ENCODE peak calls at places on chromosomes 6 and 20, in seven cellular contexts. C is dorsolateral prefrontal cortex; S is CD8-positive, alpha-beta memory T cell; Y is colonic mucosa; U is brain microvascular endothelial cell; F is fibroblast of lung; R is IMR-90. Z is an unnamed sample.

GRCh38 chr6:87914637-87915395 is 132.8 kb upstream of the SPACA1 start:
- DNase-seq in C (no peak), S (no peak), Y (no peak), U (peak), F (no peak), R (peak), Z (no peak)

GRCh38 chr6:151001387-151002063 is 136.0 kb downstream of the MTHFD1L start:
- DNase-seq in C (no peak), S (no peak), Y (no peak), U (no peak), F (no peak), R (no peak), Z (no peak)

GRCh38 chr6:26304213-26305096 is 60.5 kb upstream of the BTN3A2 start:
- DNase-seq in C (no peak), S (peak), Y (peak), U (peak), F (peak), R (peak), Z (peak)

GRCh38 chr6:85672050-85672449 is 29.4 kb upstream of the SYNCRIP start:
- DNase-seq in C (no peak), S (no peak), Y (no peak), U (no peak), F (no peak), R (no peak), Z (no peak)

GRCh38 chr6:160028487-160029275 is 59.8 kb downstream of the IGF2R start:
- DNase-seq in C (no peak), S (peak), Y (no peak), U (no peak), F (no peak), R (no peak), Z (no peak)

GRCh38 chr20:40563296-40563950 is 125.6 kb downstream of the MAFB start:
- DNase-seq in C (no peak), S (no peak), Y (peak), U (peak), F (peak), R (no peak), Z (peak)

GRCh38 chr20:43198607-43199006 is 8.9 kb upstream of the PTPRT start:
- DNase-seq in C (no peak), S (no peak), Y (no peak), U (no peak), F (no peak), R (no peak), Z (no peak)

GRCh38 chr6:137661601-137662000 is 167.4 kb upstream of the OLIG3 start:
- DNase-seq in C (no peak), S (peak), Y (peak), U (no peak), F (peak), R (peak), Z (no peak)

GRCh38 chr6:151962246-151962846 is 154.9 kb downstream of the ESR1 start:
- DNase-seq in C (no peak), S (peak), Y (no peak), U (peak), F (no peak), R (no peak), Z (no peak)

GRCh38 chr6:14066782-14067406 is 50.7 kb upstream of the CD83 start:
- DNase-seq in C (no peak), S (peak), Y (no peak), U (peak), F (peak), R (peak), Z (peak)

DNA sequence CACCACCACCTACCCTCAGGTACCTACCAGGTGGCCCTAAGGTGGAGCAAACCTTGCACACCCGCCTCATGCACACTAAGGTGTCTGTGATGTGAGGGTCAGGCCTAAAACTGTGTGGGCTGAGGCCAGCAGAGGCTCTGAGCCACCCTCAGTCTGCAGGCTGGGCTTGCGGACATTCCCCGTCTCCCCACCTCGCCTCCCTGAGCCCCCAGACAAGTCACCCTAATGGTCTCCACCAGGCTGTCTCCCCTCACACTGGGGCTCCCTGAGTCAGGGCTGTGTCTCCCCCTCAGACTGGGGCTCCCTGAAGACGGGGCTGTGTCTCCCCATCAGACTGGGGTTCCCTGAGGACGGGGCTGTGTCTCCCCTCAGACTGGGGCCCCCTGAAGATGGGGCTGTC is 12.5 kb downstream of the PRPH2 start:
- DNase-seq in C (no peak), S (no peak), Y (no peak), U (no peak), F (no peak), R (no peak), Z (no peak)
- H3K27ac ChIP-seq in C (no peak), S (no peak), Y (no peak), U (no peak), F (no peak), R (no peak), Z (no peak)

DNA sequence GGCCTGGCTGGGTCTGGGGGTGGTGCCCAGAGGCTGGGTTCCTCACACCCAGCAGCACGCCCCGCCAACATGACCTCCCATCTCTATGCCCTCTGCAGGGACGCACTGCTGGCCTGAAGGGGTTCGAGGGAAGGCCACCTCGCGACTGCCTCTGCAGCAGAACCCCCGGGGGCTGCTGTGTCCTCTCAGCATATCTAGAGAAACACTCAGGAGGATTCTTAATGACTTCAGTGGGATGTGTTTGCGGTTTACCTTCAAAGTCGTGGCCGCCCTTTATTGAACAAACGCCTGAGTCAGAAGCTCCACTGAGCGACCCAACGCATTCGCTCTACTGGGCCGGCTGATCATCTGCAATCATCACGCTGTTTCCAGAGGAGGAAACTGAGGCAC is 54.8 kb upstream of the GATA5 start:
- DNase-seq in C (no peak), S (no peak), Y (no peak), U (no peak), F (no peak), R (no peak), Z (no peak)
- H3K27ac ChIP-seq in C (no peak), S (peak), Y (no peak), U (no peak), F (no peak), R (no peak), Z (no peak)

GRCh38 chr6:157305676-157306653 is 17.4 kb downstream of the TMEM242 start:
- DNase-seq in C (no peak), S (no peak), Y (no peak), U (no peak), F (no peak), R (no peak), Z (no peak)
- H3K27ac ChIP-seq in C (no peak), S (no peak), Y (peak), U (no peak), F (no peak), R (no peak), Z (peak)

DNA sequence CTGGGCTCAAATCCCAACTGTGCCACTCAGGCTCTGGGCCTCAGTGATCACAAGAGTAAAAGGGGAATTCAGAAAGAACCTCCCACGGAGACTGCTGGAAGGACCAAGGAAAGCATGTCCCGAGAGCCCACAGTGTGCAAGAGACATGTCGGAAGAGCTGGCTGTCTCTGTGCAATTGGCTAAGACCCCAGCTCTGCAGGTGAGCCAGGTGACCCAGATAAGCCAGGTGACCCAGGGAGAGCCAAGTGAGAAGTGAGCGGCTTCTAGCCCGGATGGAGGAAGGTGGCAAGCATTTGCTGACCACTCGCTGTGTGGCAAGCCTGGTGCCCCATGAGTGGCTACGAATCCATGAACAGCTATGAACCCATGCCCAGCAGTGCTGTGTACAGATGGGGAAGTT is 59.1 kb downstream of the RIPOR3 start:
- DNase-seq in C (no peak), S (no peak), Y (no peak), U (no peak), F (no peak), R (no peak), Z (no peak)
- H3K27ac ChIP-seq in C (no peak), S (no peak), Y (no peak), U (no peak), F (no peak), R (no peak), Z (no peak)

DNA sequence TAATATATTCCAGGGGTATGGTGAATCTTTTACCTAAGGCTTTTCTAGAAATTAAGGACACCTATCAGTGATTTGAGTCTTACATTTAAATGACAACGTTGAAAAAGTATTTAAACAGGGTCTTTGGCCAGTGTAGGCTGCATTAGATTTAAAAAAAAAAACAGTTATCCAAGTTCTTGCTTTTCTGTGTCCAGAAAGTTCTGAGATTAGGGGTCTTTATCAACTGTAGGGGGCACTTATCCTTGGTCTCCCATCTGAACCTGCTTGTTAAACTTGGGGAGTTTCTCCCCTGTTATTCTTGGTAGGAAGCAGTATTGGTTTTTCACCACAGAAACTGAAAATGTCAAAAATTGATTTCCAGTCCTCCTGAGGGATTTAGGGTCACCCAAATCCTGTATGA is 155.9 kb upstream of the ZNF217 start:
- DNase-seq in C (no peak), S (no peak), Y (no peak), U (no peak), F (no peak), R (no peak), Z (no peak)
- H3K27ac ChIP-seq in C (no peak), S (no peak), Y (no peak), U (no peak), F (no peak), R (no peak), Z (peak)

DNA sequence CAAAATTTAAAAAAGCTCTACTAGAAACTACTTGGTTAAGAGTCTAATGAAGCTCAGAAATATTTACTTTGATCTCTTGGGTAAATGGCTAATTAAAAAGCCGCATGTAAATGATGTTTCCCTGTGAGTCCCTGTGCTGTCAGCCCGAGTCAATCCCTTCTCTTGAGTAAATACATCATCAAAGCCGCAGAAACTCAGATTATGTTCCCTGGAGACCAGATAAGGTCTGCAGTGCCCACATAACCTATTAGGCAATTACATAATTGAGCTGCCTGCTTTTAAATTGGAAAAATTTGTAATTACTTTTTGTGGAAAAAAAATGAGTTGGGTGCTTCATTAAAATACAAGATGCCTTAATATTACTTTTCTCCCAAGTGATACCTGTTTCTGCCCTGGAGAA is 83.1 kb downstream of the KIZ start:
- DNase-seq in C (no peak), S (no peak), Y (no peak), U (no peak), F (no peak), R (no peak), Z (no peak)
- H3K27ac ChIP-seq in C (no peak), S (no peak), Y (no peak), U (no peak), F (no peak), R (no peak), Z (no peak)

DNA sequence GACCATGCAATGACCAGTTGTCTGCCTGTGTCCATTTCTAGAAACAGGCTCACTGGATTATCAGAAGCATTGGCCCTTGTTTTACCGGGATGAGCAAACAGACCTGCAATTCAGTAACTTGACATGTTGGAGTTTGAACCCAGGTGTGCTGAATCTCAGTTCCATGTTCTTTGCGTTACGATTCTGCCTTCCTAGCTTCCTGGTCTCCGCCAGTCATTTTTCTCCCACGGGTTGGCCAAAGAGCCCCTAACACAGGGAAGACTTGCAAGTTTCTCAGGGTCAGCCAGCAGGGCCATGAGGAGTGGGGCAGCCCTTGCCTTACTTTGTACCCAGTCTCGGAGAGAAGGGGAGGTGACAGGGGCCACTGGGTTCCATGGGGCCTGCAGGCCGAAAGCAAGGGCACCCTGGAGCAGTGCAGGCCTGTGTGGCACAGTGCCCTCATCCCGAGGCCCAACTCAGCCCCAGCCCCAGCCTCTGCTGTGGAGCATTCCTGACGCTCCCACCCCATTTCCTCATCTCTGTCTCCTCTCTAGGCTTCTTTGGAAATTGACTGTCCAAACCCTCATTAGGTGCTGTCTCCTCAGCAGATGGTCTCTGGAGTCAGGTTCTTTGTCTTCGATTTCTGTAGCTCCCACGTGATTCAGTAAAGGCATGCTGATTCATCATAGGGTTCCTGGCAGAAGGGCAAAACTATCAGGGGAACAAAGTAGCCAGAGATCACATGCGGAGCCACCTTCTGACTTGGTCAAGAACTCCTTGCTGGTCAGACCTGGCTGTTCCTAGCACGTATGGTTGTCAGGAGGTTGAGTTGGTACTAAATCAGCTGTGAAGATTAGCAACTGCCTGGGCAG is 23.6 kb downstream of the CDS2 start:
- DNase-seq in C (no peak), S (no peak), Y (peak), U (peak), F (peak), R (peak), Z (peak)
- H3K27ac ChIP-seq in C (peak), S (no peak), Y (peak), U (no peak), F (no peak), R (no peak), Z (peak)

Z was measured in hepatocyte.